ENCODE peak calls at places on chromosomes 2 and 18, in seven cellular contexts. One of them, this sample, is unnamed.

GRCh38 chr2:31241625-31242270 is 7.8 kb downstream of the EHD3 start:
- DNase-seq in GM12878: no peak
- DNase-seq in endothelial cell of umbilical vein: no peak
- DNase-seq in HCT116: no peak
- DNase-seq in K562: no peak
- DNase-seq in H1: no peak
- DNase-seq in HepG2: no peak
- DNase-seq in this sample: no peak

GRCh38 chr18:58639237-58639636 is 10.3 kb upstream of the ALPK2 start:
- DNase-seq in GM12878: no peak
- DNase-seq in endothelial cell of umbilical vein: no peak
- DNase-seq in HCT116: no peak
- DNase-seq in K562: no peak
- DNase-seq in H1: no peak
- DNase-seq in HepG2: no peak
- DNase-seq in this sample: no peak

GRCh38 chr2:149617476-149617875 is 29.9 kb upstream of the MMADHC start:
- DNase-seq in GM12878: no peak
- DNase-seq in endothelial cell of umbilical vein: no peak
- DNase-seq in HCT116: no peak
- DNase-seq in K562: no peak
- DNase-seq in H1: no peak
- DNase-seq in HepG2: no peak
- DNase-seq in this sample: no peak

GRCh38 chr2:1823187-1824169 is 79.2 kb upstream of the PXDN start:
- DNase-seq in GM12878: no peak
- DNase-seq in endothelial cell of umbilical vein: no peak
- DNase-seq in HCT116: no peak
- DNase-seq in K562: no peak
- DNase-seq in H1: peak; percentile 80
- DNase-seq in HepG2: no peak
- DNase-seq in this sample: no peak

GRCh38 chr2:128379021-128380005 is 60.6 kb upstream of the HS6ST1 start:
- DNase-seq in GM12878: no peak
- DNase-seq in endothelial cell of umbilical vein: peak; percentile 48
- DNase-seq in HCT116: no peak
- DNase-seq in K562: no peak
- DNase-seq in H1: no peak
- DNase-seq in HepG2: peak; percentile 90
- DNase-seq in this sample: no peak

GRCh38 chr2:32611366-32611765 is 16.5 kb upstream of the TTC27 start:
- DNase-seq in GM12878: no peak
- DNase-seq in endothelial cell of umbilical vein: no peak
- DNase-seq in HCT116: no peak
- DNase-seq in K562: peak; percentile 20
- DNase-seq in H1: no peak
- DNase-seq in HepG2: peak; percentile 31
- DNase-seq in this sample: no peak

GRCh38 chr2:230268606-230269222 is 43.2 kb downstream of the SP140 start:
- DNase-seq in GM12878: peak; percentile 36
- DNase-seq in endothelial cell of umbilical vein: no peak
- DNase-seq in HCT116: no peak
- DNase-seq in K562: no peak
- DNase-seq in H1: no peak
- DNase-seq in HepG2: no peak
- DNase-seq in this sample: no peak

GRCh38 chr2:107801498-107801897 is 25.2 kb upstream of the RGPD4 start:
- DNase-seq in GM12878: no peak
- DNase-seq in endothelial cell of umbilical vein: no peak
- DNase-seq in HCT116: no peak
- DNase-seq in K562: no peak
- DNase-seq in H1: no peak
- DNase-seq in HepG2: peak; percentile 4
- DNase-seq in this sample: no peak

GRCh38 chr2:204888222-204888621 is 342.9 kb downstream of the PARD3B start:
- DNase-seq in GM12878: no peak
- DNase-seq in endothelial cell of umbilical vein: no peak
- DNase-seq in HCT116: no peak
- DNase-seq in K562: no peak
- DNase-seq in H1: no peak
- DNase-seq in HepG2: no peak
- DNase-seq in this sample: no peak

GRCh38 chr18:33755918-33756590 is 178.0 kb downstream of the ASXL3 start:
- DNase-seq in GM12878: no peak
- DNase-seq in endothelial cell of umbilical vein: peak; percentile 5
- DNase-seq in HCT116: no peak
- DNase-seq in K562: no peak
- DNase-seq in H1: no peak
- DNase-seq in HepG2: no peak
- DNase-seq in this sample: no peak

GRCh38 chr18:33751613-33752221 is 173.7 kb downstream of the ASXL3 start:
- DNase-seq in GM12878: no peak
- DNase-seq in endothelial cell of umbilical vein: peak; percentile 11
- DNase-seq in HCT116: no peak
- DNase-seq in K562: no peak
- DNase-seq in H1: no peak
- DNase-seq in HepG2: no peak
- DNase-seq in this sample: peak; percentile 18

GRCh38 chr18:33761363-33761762 is 183.3 kb downstream of the ASXL3 start:
- DNase-seq in GM12878: no peak
- DNase-seq in endothelial cell of umbilical vein: peak; percentile 26
- DNase-seq in HCT116: no peak
- DNase-seq in K562: no peak
- DNase-seq in H1: no peak
- DNase-seq in HepG2: no peak
- DNase-seq in this sample: peak; percentile 16

GRCh38 chr18:33757037-33757436 is 179.0 kb downstream of the ASXL3 start:
- DNase-seq in GM12878: no peak
- DNase-seq in endothelial cell of umbilical vein: no peak
- DNase-seq in HCT116: no peak
- DNase-seq in K562: no peak
- DNase-seq in H1: no peak
- DNase-seq in HepG2: no peak
- DNase-seq in this sample: no peak
- H3K9ac ChIP-seq in GM12878: no peak overlapping the region
- H3K9ac ChIP-seq in endothelial cell of umbilical vein: no peak overlapping the region
- H3K9ac ChIP-seq in HCT116: no peak overlapping the region
- H3K9ac ChIP-seq in K562: no peak overlapping the region
- H3K9ac ChIP-seq in H1: no peak overlapping the region
- H3K9ac ChIP-seq in HepG2: no peak overlapping the region
- H3K9ac ChIP-seq in this sample: no peak overlapping the region

GRCh38 chr18:63078471-63078870 is 241.1 kb downstream of the BCL2 start:
- DNase-seq in GM12878: peak; percentile 98
- DNase-seq in endothelial cell of umbilical vein: no peak
- DNase-seq in HCT116: no peak
- DNase-seq in K562: no peak
- DNase-seq in H1: no peak
- DNase-seq in HepG2: no peak
- DNase-seq in this sample: no peak

GRCh38 chr18:63082661-63083531 is 236.7 kb downstream of the BCL2 start:
- DNase-seq in GM12878: no peak
- DNase-seq in endothelial cell of umbilical vein: no peak
- DNase-seq in HCT116: no peak
- DNase-seq in K562: no peak
- DNase-seq in H1: no peak
- DNase-seq in HepG2: no peak
- DNase-seq in this sample: no peak

GRCh38 chr18:63074987-63075404 is 244.6 kb downstream of the BCL2 start:
- DNase-seq in GM12878: no peak
- DNase-seq in endothelial cell of umbilical vein: peak; percentile 56
- DNase-seq in HCT116: peak; percentile 28
- DNase-seq in K562: peak; percentile 66
- DNase-seq in H1: peak; percentile 87
- DNase-seq in HepG2: peak; percentile 12
- DNase-seq in this sample: no peak

GRCh38 chr18:63083555-63083954 is 236.0 kb downstream of the BCL2 start:
- DNase-seq in GM12878: no peak
- DNase-seq in endothelial cell of umbilical vein: no peak
- DNase-seq in HCT116: no peak
- DNase-seq in K562: no peak
- DNase-seq in H1: no peak
- DNase-seq in HepG2: no peak
- DNase-seq in this sample: no peak

GRCh38 chr18:63079114-63079513 is 240.5 kb downstream of the BCL2 start:
- DNase-seq in GM12878: peak; percentile 55
- DNase-seq in endothelial cell of umbilical vein: no peak
- DNase-seq in HCT116: peak; percentile 7
- DNase-seq in K562: no peak
- DNase-seq in H1: no peak
- DNase-seq in HepG2: no peak
- DNase-seq in this sample: no peak
- TF ChIP-seq POLR2AphosphoS5 in GM12878: no peak
- TF ChIP-seq POLR2AphosphoS5 in endothelial cell of umbilical vein: no peak
- TF ChIP-seq POLR2AphosphoS5 in HCT116: no peak
- TF ChIP-seq POLR2AphosphoS5 in K562: no peak
- TF ChIP-seq POLR2AphosphoS5 in H1: no peak
- TF ChIP-seq POLR2AphosphoS5 in HepG2: no peak
- TF ChIP-seq POLR2AphosphoS5 in this sample: no peak

GRCh38 chr2:135931776-135932438 is 53.5 kb downstream of the DARS1 start:
- DNase-seq in GM12878: no peak
- DNase-seq in endothelial cell of umbilical vein: no peak
- DNase-seq in HCT116: no peak
- DNase-seq in K562: no peak
- DNase-seq in H1: no peak
- DNase-seq in HepG2: no peak
- DNase-seq in this sample: no peak

GRCh38 chr2:135935914-135936313 is 49.5 kb downstream of the DARS1 start:
- DNase-seq in GM12878: no peak
- DNase-seq in endothelial cell of umbilical vein: no peak
- DNase-seq in HCT116: no peak
- DNase-seq in K562: no peak
- DNase-seq in H1: no peak
- DNase-seq in HepG2: no peak
- DNase-seq in this sample: no peak

GRCh38 chr2:135936524-135936923 is 48.9 kb downstream of the DARS1 start:
- DNase-seq in GM12878: no peak
- DNase-seq in endothelial cell of umbilical vein: no peak
- DNase-seq in HCT116: no peak
- DNase-seq in K562: no peak
- DNase-seq in H1: no peak
- DNase-seq in HepG2: no peak
- DNase-seq in this sample: no peak
- H3K9me3 ChIP-seq in GM12878: no peaks in the 10 kb centered on the region
- H3K9me3 ChIP-seq in endothelial cell of umbilical vein: no peaks in the 10 kb centered on the region
- H3K9me3 ChIP-seq in HCT116: no peaks in the 10 kb centered on the region
- H3K9me3 ChIP-seq in K562: no peaks in the 10 kb centered on the region
- H3K9me3 ChIP-seq in H1: no peaks in the 10 kb centered on the region
- H3K9me3 ChIP-seq in HepG2: no peaks in the 10 kb centered on the region
- H3K9me3 ChIP-seq in this sample: no peaks in the 10 kb centered on the region

GRCh38 chr2:24490674-24491625 is at the start of gene NCOA1:
- DNase-seq in GM12878: no peak
- DNase-seq in endothelial cell of umbilical vein: peak; percentile 84
- DNase-seq in HCT116: peak; percentile 75
- DNase-seq in K562: peak; percentile 89
- DNase-seq in H1: peak; percentile 89
- DNase-seq in HepG2: peak; percentile 75
- DNase-seq in this sample: no peak

GRCh38 chr2:24493713-24494112 is 2.7 kb downstream of the NCOA1 start:
- DNase-seq in GM12878: no peak
- DNase-seq in endothelial cell of umbilical vein: peak; percentile 68
- DNase-seq in HCT116: no peak
- DNase-seq in K562: no peak
- DNase-seq in H1: no peak
- DNase-seq in HepG2: no peak
- DNase-seq in this sample: no peak

GRCh38 chr2:24489942-24490673 is 946 bp upstream of the NCOA1 start:
- DNase-seq in GM12878: no peak
- DNase-seq in endothelial cell of umbilical vein: peak; percentile 59
- DNase-seq in HCT116: no peak
- DNase-seq in K562: no peak
- DNase-seq in H1: peak; percentile 50
- DNase-seq in HepG2: peak; percentile 49
- DNase-seq in this sample: no peak

GRCh38 chr2:24492283-24493272 is 1.5 kb downstream of the NCOA1 start:
- DNase-seq in GM12878: no peak
- DNase-seq in endothelial cell of umbilical vein: peak; percentile 22
- DNase-seq in HCT116: no peak
- DNase-seq in K562: no peak
- DNase-seq in H1: no peak
- DNase-seq in HepG2: no peak
- DNase-seq in this sample: no peak

DNA sequence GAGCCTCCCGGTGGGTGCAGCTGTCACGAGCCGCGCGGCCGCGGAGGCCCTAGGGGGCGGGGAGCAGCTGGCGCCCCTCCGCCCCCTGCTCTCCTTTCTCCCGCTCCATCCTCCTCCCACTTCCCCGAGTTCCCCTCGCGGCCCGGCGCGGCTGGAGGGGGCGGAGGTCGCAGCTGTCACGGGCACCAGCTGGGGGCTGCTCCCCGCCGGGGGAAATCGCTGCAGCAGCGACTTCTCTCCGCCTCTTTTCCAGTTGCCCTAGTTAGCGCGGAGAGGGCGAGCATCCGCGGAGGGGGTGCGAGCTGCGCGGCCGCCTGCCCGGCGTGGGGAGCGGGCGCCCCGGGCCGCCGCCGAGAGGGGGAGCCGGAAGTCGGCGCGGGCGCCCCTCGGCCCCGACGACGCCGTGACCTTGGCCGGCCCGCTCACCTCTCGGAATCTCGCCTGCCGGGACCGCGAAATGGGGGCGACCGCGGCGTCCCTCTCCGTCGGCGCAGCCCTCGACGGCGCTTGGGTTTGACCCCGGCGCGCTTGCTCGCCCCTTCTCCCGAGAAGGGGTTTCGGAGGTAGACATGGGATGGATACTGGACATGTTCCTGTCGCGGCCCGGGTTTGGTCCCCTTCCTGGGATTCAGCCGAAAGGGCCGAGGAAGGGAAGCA is 700 bp downstream of the NCOA1 start:
- DNase-seq in GM12878: no peak
- DNase-seq in endothelial cell of umbilical vein: peak; percentile 62
- DNase-seq in HCT116: no peak
- DNase-seq in K562: peak; percentile 76
- DNase-seq in H1: peak; percentile 72
- DNase-seq in HepG2: no peak
- DNase-seq in this sample: no peak
- H3K9ac ChIP-seq in GM12878: peak overlapping the region; percentile 70
- H3K9ac ChIP-seq in endothelial cell of umbilical vein: peak overlapping the region; percentile 73
- H3K9ac ChIP-seq in HCT116: peak overlapping the region; percentile 43
- H3K9ac ChIP-seq in K562: peak overlapping the region; percentile 97
- H3K9ac ChIP-seq in H1: peak overlapping the region; percentile 20
- H3K9ac ChIP-seq in HepG2: peak overlapping the region; percentile 78
- H3K9ac ChIP-seq in this sample: peak overlapping the region; percentile 32